ENCODE peak calls at places on chromosomes 7 and 10, in ten cellular contexts. S is colonic mucosa, Z is neural progenitor cell, X is IMR-90, I is HFFc6, M is mesothelial cell of epicardium, B is neural crest cell, U is chondrocyte, W is mucosa of descending colon, K is BJ. Y is an unnamed sample.

GRCh38 chr7:30974605-30975256 is 11.0 kb downstream of the GHRHR start:
- DNase-seq in B (peak; percentile 41), W (no peak), I (no peak), S (peak; percentile 84), K (no peak), M (no peak), X (peak; percentile 40), U (peak; percentile 60), Z (peak; percentile 82), Y (no peak)

GRCh38 chr10:21515581-21516269 is 9.8 kb downstream of the SKIDA1 start:
- DNase-seq in I (no peak), B (no peak), U (no peak), Z (peak; percentile 61), M (no peak), X (no peak), S (no peak), W (no peak), K (no peak), Y (no peak)

GRCh38 chr10:43420369-43421200 is 11.6 kb upstream of the HNRNPF start:
- DNase-seq in S (peak; percentile 87), Z (peak; percentile 70), W (peak; percentile 91), K (peak; percentile 30), M (peak; percentile 73), X (peak; percentile 78), U (no peak), B (peak; percentile 65), I (peak; percentile 74), Y (no peak)

GRCh38 chr7:138833596-138833995 is 35.6 kb upstream of the ATP6V0A4 start:
- DNase-seq in M (no peak), W (no peak), I (no peak), U (no peak), K (no peak), S (no peak), X (no peak), B (no peak), Z (no peak), Y (no peak)

GRCh38 chr10:75033399-75034130 is 77.9 kb upstream of the SAMD8 start:
- DNase-seq in I (no peak), W (no peak), X (no peak), B (no peak), U (no peak), M (no peak), Z (no peak), K (no peak), S (no peak), Y (no peak)

GRCh38 chr7:97118306-97118917 is 914 bp downstream of the SDHAF3 start:
- DNase-seq in I (no peak), W (no peak), X (no peak), Z (no peak), B (no peak), S (no peak), M (no peak), U (no peak), K (no peak), Y (no peak)

GRCh38 chr10:79028456-79029010 is 40.2 kb upstream of the ZMIZ1 start:
- DNase-seq in U (peak; percentile 79), S (no peak), M (no peak), X (no peak), Z (no peak), B (no peak), I (no peak), K (no peak), W (no peak), Y (no peak)

GRCh38 chr7:13802651-13803050 is 186.8 kb downstream of the ETV1 start:
- DNase-seq in X (no peak), Z (no peak), U (no peak), I (no peak), K (no peak), W (no peak), B (no peak), M (no peak), S (no peak), Y (no peak)

GRCh38 chr7:18896343-18896975 is 221.0 kb downstream of the TWIST1 start:
- DNase-seq in U (no peak), W (no peak), B (no peak), X (peak; percentile 13), I (no peak), K (no peak), S (no peak), Z (no peak), M (no peak), Y (no peak)

GRCh38 chr7:120110169-120110568 is 162.8 kb upstream of the KCND2 start:
- DNase-seq in I (no peak), B (no peak), K (no peak), U (no peak), X (no peak), W (no peak), M (no peak), S (no peak), Z (no peak), Y (no peak)

GRCh38 chr7:69803699-69804516 is 205.6 kb downstream of the AUTS2 start:
- DNase-seq in I (no peak), K (no peak), Z (no peak), S (no peak), U (no peak), X (no peak), M (no peak), B (no peak), W (no peak), Y (no peak)

GRCh38 chr10:88731296-88731695 is 25.2 kb downstream of the LIPK start:
- DNase-seq in I (no peak), U (no peak), X (no peak), M (no peak), S (peak; percentile 45), W (peak; percentile 52), K (no peak), B (no peak), Z (peak; percentile 29), Y (no peak)

GRCh38 chr10:115022754-115023153 is 70.4 kb upstream of the ATRNL1 start:
- DNase-seq in Z (no peak), W (no peak), K (no peak), S (no peak), X (no peak), M (no peak), I (no peak), U (no peak), B (no peak), Y (no peak)

GRCh38 chr7:27182861-27183681 is 2.0 kb downstream of the HOXA11 start:
- DNase-seq in W (peak; percentile 56), I (no peak), K (no peak), S (no peak), X (no peak), U (peak; percentile 66), Z (peak; percentile 79), M (no peak), B (no peak), Y (no peak)

GRCh38 chr7:151063212-151063561 is 3.8 kb downstream of the SLC4A2 start:
- DNase-seq in S (peak; percentile 56), Z (no peak), X (peak; percentile 69), I (peak; percentile 47), U (no peak), M (no peak), K (no peak), B (no peak), W (no peak), Y (no peak)

GRCh38 chr7:125363873-125364272 is 434.2 kb upstream of the POT1 start:
- DNase-seq in S (no peak), I (peak; percentile 4), X (no peak), M (no peak), K (no peak), B (no peak), U (no peak), Z (no peak), W (no peak), Y (no peak)

GRCh38 chr7:18212308-18212707 is 184.7 kb upstream of the PRPS1L1 start:
- DNase-seq in S (no peak), U (no peak), I (no peak), W (no peak), Z (no peak), B (no peak), K (no peak), X (no peak), M (no peak), Y (no peak)

DNA sequence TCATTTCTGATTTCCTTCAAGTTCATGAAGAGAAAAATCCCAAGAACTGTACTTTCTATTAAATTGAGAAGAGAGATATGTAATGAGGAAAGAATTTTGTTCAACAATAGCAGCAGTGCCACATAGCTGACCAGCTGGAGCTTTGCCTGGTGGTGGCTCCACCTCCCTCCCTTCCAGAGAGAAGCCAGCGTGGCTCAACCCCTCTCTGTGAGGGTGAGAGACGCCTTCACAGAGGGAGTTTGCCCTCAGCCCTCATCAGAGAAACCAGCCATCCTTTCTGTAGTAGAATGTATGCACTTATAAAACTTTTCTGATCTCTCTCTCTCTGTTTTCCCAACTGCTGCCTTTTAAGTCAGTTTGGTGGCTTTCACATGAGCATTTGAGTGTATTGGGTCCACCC is 20.5 kb upstream of the COL1A2 start:
- DNase-seq in X (peak; percentile 93), S (peak; percentile 51), U (peak; percentile 95), I (peak; percentile 88), Z (peak; percentile 49), M (no peak), W (peak; percentile 74), B (no peak), K (peak; percentile 83), Y (no peak)
- TF ChIP-seq CTCF in X (no peak), S (no peak), U (peak; percentile 64), I (peak; percentile 46), Z (no peak), M (no peak), W (no peak), B (no peak), K (no peak), Y (no peak)

GRCh38 chr7:81603-82342 is 110.6 kb upstream of the FAM20C start:
- DNase-seq in I (no peak), S (no peak), Z (no peak), U (no peak), M (no peak), X (no peak), B (no peak), K (no peak), W (no peak), Y (no peak)
- TF ChIP-seq CTCF in I (no peak), S (no peak), Z (no peak), U (no peak), M (no peak), X (no peak), B (no peak), K (no peak), W (no peak), Y (no peak)

DNA sequence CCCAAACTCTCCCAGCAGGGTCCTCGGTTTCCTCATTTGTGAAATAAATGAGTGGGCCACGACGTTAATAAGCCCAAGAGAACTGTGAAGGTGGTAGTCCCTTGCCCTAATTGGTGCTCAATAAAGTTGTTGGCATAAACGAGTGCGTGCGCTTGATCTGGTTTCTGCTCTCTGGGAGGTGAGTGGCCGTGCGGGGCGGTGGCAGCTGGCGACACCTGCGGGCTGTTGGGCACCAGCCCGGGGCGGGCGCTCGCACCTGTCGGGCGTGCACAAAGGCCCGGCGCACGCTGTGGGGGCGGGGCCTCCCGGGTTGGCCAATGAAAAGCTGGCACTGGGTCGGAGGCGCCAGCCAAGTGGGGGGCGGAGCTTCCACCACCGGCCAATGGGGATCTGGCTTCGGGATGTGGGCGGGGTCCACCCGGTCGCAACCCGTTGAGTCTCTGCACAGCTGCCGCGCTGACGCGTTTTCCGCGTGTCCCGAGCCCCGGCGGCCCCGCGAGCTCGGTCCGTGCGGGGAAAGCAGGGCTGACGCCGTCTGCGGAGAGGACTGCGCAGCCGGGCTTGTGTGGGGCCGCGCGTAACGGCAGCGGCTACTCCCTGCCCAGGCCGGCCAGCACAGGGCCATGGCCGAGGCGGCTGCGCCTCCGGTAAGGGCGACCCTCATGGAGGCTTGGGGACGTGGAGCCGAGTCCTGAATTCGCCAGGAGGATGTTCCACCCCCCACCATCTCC is 23.0 kb downstream of the ZNF783 start:
- DNase-seq in M (peak; percentile 87), K (peak; percentile 26), S (peak; percentile 99), W (peak; percentile 97), X (peak; percentile 80), Z (peak; percentile 97), I (peak; percentile 51), U (no peak), B (peak; percentile 93), Y (no peak)
- TF ChIP-seq CTCF in M (no peak), K (no peak), S (no peak), W (no peak), X (no peak), Z (peak; percentile 18), I (no peak), U (peak; percentile 10), B (no peak), Y (no peak)

GRCh38 chr7:74615933-74616780 is 41.4 kb upstream of the GTF2I start:
- DNase-seq in U (no peak), S (no peak), K (no peak), Z (no peak), B (no peak), X (no peak), I (no peak), W (no peak), M (no peak), Y (no peak)
- TF ChIP-seq CTCF in U (no peak), S (no peak), K (no peak), Z (no peak), B (no peak), X (no peak), I (no peak), W (no peak), M (no peak), Y (no peak)